ENCODE peak calls at places on chromosomes 4 and X, in six cellular contexts. One of them, this sample, is unnamed.

GRCh38 chr4:1045595-1046201 is 34.3 kb downstream of the FGFRL1 start:
- DNase-seq in anterior cingulate cortex: peak; percentile 61
- DNase-seq in kidney: peak; percentile 74
- DNase-seq in NCI-H1694 treated with DMSO at 0.1 percent for 48 hours: no peak
- DNase-seq in B cell: no peak
- DNase-seq in astrocyte: no peak
- DNase-seq in this sample: no peak

GRCh38 chrX:13794417-13794816 is 22.5 kb downstream of the GPM6B start:
- DNase-seq in anterior cingulate cortex: no peak
- DNase-seq in kidney: no peak
- DNase-seq in NCI-H1694 treated with DMSO at 0.1 percent for 48 hours: no peak
- DNase-seq in B cell: no peak
- DNase-seq in astrocyte: no peak
- DNase-seq in this sample: no peak

GRCh38 chr4:185305979-185306442 is 89.7 kb downstream of the LRP2BP start:
- DNase-seq in anterior cingulate cortex: peak; percentile 15
- DNase-seq in kidney: no peak
- DNase-seq in NCI-H1694 treated with DMSO at 0.1 percent for 48 hours: no peak
- DNase-seq in B cell: no peak
- DNase-seq in astrocyte: peak; percentile 99
- DNase-seq in this sample: no peak

GRCh38 chr4:141329174-141329569 is 108.5 kb downstream of the ZNF330 start:
- DNase-seq in anterior cingulate cortex: no peak
- DNase-seq in kidney: no peak
- DNase-seq in NCI-H1694 treated with DMSO at 0.1 percent for 48 hours: no peak
- DNase-seq in B cell: no peak
- DNase-seq in astrocyte: peak; percentile 37
- DNase-seq in this sample: no peak

GRCh38 chrX:118971552-118971951 is 2.9 kb upstream of the LONRF3 start:
- DNase-seq in anterior cingulate cortex: no peak
- DNase-seq in kidney: no peak
- DNase-seq in NCI-H1694 treated with DMSO at 0.1 percent for 48 hours: no peak
- DNase-seq in B cell: no peak
- DNase-seq in astrocyte: no peak
- DNase-seq in this sample: no peak

GRCh38 chrX:9131066-9131465 is 97.1 kb upstream of the FAM9B start:
- DNase-seq in anterior cingulate cortex: no peak
- DNase-seq in kidney: no peak
- DNase-seq in NCI-H1694 treated with DMSO at 0.1 percent for 48 hours: no peak
- DNase-seq in B cell: no peak
- DNase-seq in astrocyte: no peak
- DNase-seq in this sample: no peak

GRCh38 chr4:175369087-175369486 is 443.0 kb downstream of the GPM6A start:
- DNase-seq in anterior cingulate cortex: no peak
- DNase-seq in kidney: no peak
- DNase-seq in NCI-H1694 treated with DMSO at 0.1 percent for 48 hours: no peak
- DNase-seq in B cell: no peak
- DNase-seq in astrocyte: peak; percentile 71
- DNase-seq in this sample: no peak

GRCh38 chr4:38137080-38137479 is 176.9 kb downstream of the PTTG2 start:
- DNase-seq in anterior cingulate cortex: no peak
- DNase-seq in kidney: no peak
- DNase-seq in NCI-H1694 treated with DMSO at 0.1 percent for 48 hours: no peak
- DNase-seq in B cell: no peak
- DNase-seq in astrocyte: no peak
- DNase-seq in this sample: no peak

GRCh38 chrX:130083656-130084382 is 26.5 kb downstream of the ELF4 start:
- DNase-seq in anterior cingulate cortex: no peak
- DNase-seq in kidney: no peak
- DNase-seq in NCI-H1694 treated with DMSO at 0.1 percent for 48 hours: no peak
- DNase-seq in B cell: no peak
- DNase-seq in astrocyte: no peak
- DNase-seq in this sample: no peak

GRCh38 chr4:107155366-107155765 is 119.3 kb upstream of the DKK2 start:
- DNase-seq in anterior cingulate cortex: no peak
- DNase-seq in kidney: no peak
- DNase-seq in NCI-H1694 treated with DMSO at 0.1 percent for 48 hours: no peak
- DNase-seq in B cell: no peak
- DNase-seq in astrocyte: no peak
- DNase-seq in this sample: no peak

GRCh38 chr4:42709392-42710065 is 52.6 kb upstream of the ATP8A1 start:
- DNase-seq in anterior cingulate cortex: no peak
- DNase-seq in kidney: no peak
- DNase-seq in NCI-H1694 treated with DMSO at 0.1 percent for 48 hours: no peak
- DNase-seq in B cell: no peak
- DNase-seq in astrocyte: no peak
- DNase-seq in this sample: no peak

GRCh38 chr4:73021634-73022033 is 47.9 kb downstream of the COX18 start:
- DNase-seq in anterior cingulate cortex: no peak
- DNase-seq in kidney: no peak
- DNase-seq in NCI-H1694 treated with DMSO at 0.1 percent for 48 hours: peak; percentile 39
- DNase-seq in B cell: no peak
- DNase-seq in astrocyte: peak; percentile 33
- DNase-seq in this sample: no peak

GRCh38 chrX:6574762-6575161 is 39.8 kb upstream of the VCX3A start:
- DNase-seq in anterior cingulate cortex: no peak
- DNase-seq in kidney: no peak
- DNase-seq in NCI-H1694 treated with DMSO at 0.1 percent for 48 hours: no peak
- DNase-seq in B cell: no peak
- DNase-seq in astrocyte: no peak
- DNase-seq in this sample: no peak

GRCh38 chr4:54475546-54475945 is 182.2 kb upstream of the KIT start:
- DNase-seq in anterior cingulate cortex: no peak
- DNase-seq in kidney: no peak
- DNase-seq in NCI-H1694 treated with DMSO at 0.1 percent for 48 hours: no peak
- DNase-seq in B cell: no peak
- DNase-seq in astrocyte: no peak
- DNase-seq in this sample: no peak

GRCh38 chrX:132022115-132022862 is 813 bp upstream of the STK26 start:
- DNase-seq in anterior cingulate cortex: no peak
- DNase-seq in kidney: no peak
- DNase-seq in NCI-H1694 treated with DMSO at 0.1 percent for 48 hours: peak; percentile 49
- DNase-seq in B cell: peak; percentile 22
- DNase-seq in astrocyte: no peak
- DNase-seq in this sample: no peak

GRCh38 chr4:82428969-82429727 is 1.1 kb downstream of the HNRNPDL start:
- DNase-seq in anterior cingulate cortex: peak; percentile 91
- DNase-seq in kidney: peak; percentile 97
- DNase-seq in NCI-H1694 treated with DMSO at 0.1 percent for 48 hours: peak; percentile 84
- DNase-seq in B cell: peak; percentile 96
- DNase-seq in astrocyte: peak; percentile 60
- DNase-seq in this sample: peak; percentile 82

GRCh38 chr4:8548731-8549351 is 31.4 kb upstream of the GPR78 start:
- DNase-seq in anterior cingulate cortex: no peak
- DNase-seq in kidney: peak; percentile 48
- DNase-seq in NCI-H1694 treated with DMSO at 0.1 percent for 48 hours: no peak
- DNase-seq in B cell: no peak
- DNase-seq in astrocyte: no peak
- DNase-seq in this sample: no peak

GRCh38 chrX:20545538-20545937 is 278.8 kb upstream of the RPS6KA3 start:
- DNase-seq in anterior cingulate cortex: no peak
- DNase-seq in kidney: no peak
- DNase-seq in NCI-H1694 treated with DMSO at 0.1 percent for 48 hours: no peak
- DNase-seq in B cell: no peak
- DNase-seq in astrocyte: peak; percentile 46
- DNase-seq in this sample: no peak

GRCh38 chrX:17413228-17413627 is 38.2 kb downstream of the NHS start:
- DNase-seq in anterior cingulate cortex: no peak
- DNase-seq in kidney: no peak
- DNase-seq in NCI-H1694 treated with DMSO at 0.1 percent for 48 hours: no peak
- DNase-seq in B cell: no peak
- DNase-seq in astrocyte: peak; percentile 96
- DNase-seq in this sample: no peak

GRCh38 chr4:55765070-55765469 is 54.5 kb upstream of the EXOC1L start:
- DNase-seq in anterior cingulate cortex: no peak
- DNase-seq in kidney: no peak
- DNase-seq in NCI-H1694 treated with DMSO at 0.1 percent for 48 hours: no peak
- DNase-seq in B cell: no peak
- DNase-seq in astrocyte: no peak
- DNase-seq in this sample: no peak

GRCh38 chrX:106999002-106999975 is 723 bp downstream of the MORC4 start:
- DNase-seq in anterior cingulate cortex: peak; percentile 26
- DNase-seq in kidney: no peak
- DNase-seq in NCI-H1694 treated with DMSO at 0.1 percent for 48 hours: peak; percentile 40
- DNase-seq in B cell: peak; percentile 40
- DNase-seq in astrocyte: peak; percentile 38
- DNase-seq in this sample: no peak

This sample was measured in amygdala.